ENCODE peak calls at places on chromosomes 6 and 20, in six cellular contexts. V is upper lobe of right lung, K is heart right ventricle, H is RWPE2, X is left ventricle myocardium inferior, O is psoas muscle. Z is an unnamed sample.
A peak's percentile ranks its signal among the peaks of the same experiment; 100 is the strongest.

GRCh38 chr6:148502773-148503135 is 160.1 kb downstream of the SASH1 start:
- DNase-seq in K (no peak), H (no peak), X (no peak), V (no peak), O (no peak), Z (no peak)

GRCh38 chr20:46784450-46785127 is 75.1 kb downstream of the SLC2A10 start:
- DNase-seq in K (no peak), O (no peak), H (no peak), X (no peak), V (no peak), Z (no peak)

GRCh38 chr6:108798672-108799355 is 49.4 kb upstream of the ARMC2 start:
- DNase-seq in V (no peak), K (peak; percentile 49), X (peak; percentile 35), O (no peak), H (no peak), Z (peak; percentile 29)

GRCh38 chr20:32858189-32858588 is 534 bp upstream of the EFCAB8 start:
- DNase-seq in H (no peak), V (no peak), O (no peak), X (no peak), K (no peak), Z (no peak)

GRCh38 chr6:99588618-99589289 is 17.9 kb upstream of the PRDM13 start:
- DNase-seq in H (peak; percentile 62), V (peak; percentile 89), K (peak; percentile 57), X (peak; percentile 50), O (peak; percentile 85), Z (peak; percentile 84)

GRCh38 chr20:50670126-50670862 is 21.0 kb downstream of the RIPOR3 start:
- DNase-seq in X (no peak), K (no peak), V (no peak), O (no peak), H (peak; percentile 90), Z (no peak)

GRCh38 chr6:82415820-82416219 is 52.2 kb downstream of the TPBG start:
- DNase-seq in O (no peak), H (no peak), V (no peak), X (no peak), K (no peak), Z (no peak)

GRCh38 chr6:157761331-157761921 is 61.6 kb upstream of the SNX9 start:
- DNase-seq in V (no peak), O (no peak), H (no peak), K (no peak), X (no peak), Z (no peak)

GRCh38 chr20:5722927-5723326 is 27.3 kb upstream of the SHLD1 start:
- DNase-seq in K (no peak), H (no peak), X (no peak), O (no peak), V (no peak), Z (no peak)

GRCh38 chr20:41006936-41007871 is 21.4 kb upstream of the TOP1 start:
- DNase-seq in K (no peak), X (no peak), H (no peak), O (no peak), V (no peak), Z (no peak)

GRCh38 chr6:34157851-34158250 is 12.0 kb upstream of the GRM4 start:
- DNase-seq in X (no peak), H (peak; percentile 18), V (peak; percentile 52), O (no peak), K (no peak), Z (no peak)

GRCh38 chr6:72422126-72422680 is 199.7 kb upstream of the KCNQ5 start:
- DNase-seq in O (no peak), K (no peak), V (no peak), H (no peak), X (no peak), Z (no peak)

GRCh38 chr6:54617730-54618129 is 228.8 kb upstream of the FAM83B start:
- DNase-seq in X (no peak), K (no peak), O (no peak), V (no peak), H (no peak), Z (no peak)

DNA sequence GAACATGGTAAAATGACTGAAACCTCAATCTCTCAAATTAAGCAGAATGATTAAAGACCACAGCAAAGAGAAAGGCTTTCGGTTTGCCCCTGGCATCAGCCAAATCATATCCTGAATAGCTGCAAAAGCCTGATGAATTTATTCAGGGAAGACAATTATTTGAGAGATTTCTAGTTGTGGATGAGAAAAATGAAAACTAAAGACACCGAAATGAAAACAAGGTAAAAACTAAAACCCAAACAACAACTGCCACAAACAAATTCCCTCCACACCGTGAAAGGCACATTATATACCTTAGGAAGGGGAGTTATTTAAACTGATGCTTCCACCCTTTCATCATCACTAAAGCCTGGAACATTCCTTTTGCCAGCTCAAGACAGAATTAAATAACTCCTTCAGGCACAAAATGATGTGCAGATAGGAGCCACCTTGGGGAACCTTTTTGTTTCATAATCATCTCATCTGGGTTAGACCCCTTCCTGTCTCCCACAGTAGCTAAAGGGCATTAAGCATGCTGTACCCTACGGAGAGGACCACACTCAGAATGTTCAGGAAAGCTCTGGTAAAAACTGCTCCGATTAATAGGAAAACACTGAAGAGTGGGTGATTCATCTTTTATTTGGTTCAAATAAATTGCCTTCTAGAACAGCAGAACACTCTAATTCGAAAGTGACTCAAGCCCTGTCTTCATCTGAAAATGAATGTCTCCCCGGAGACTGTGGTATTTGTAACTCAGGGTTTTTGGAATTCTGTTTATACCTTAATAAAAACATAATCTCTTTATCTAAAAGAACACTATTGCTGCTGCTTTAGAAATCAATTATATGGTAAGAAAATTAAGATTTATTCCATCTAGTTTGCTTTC is 9.1 kb upstream of the ANKRD60 start:
- DNase-seq in K (no peak), X (no peak), H (no peak), O (no peak), V (no peak), Z (no peak)
- TF ChIP-seq CTCF in K (no peak), X (no peak), H (peak; percentile 99), O (no peak), V (no peak), Z (no peak)

GRCh38 chr6:117502580-117502979 is 20.1 kb downstream of the DCBLD1 start:
- DNase-seq in O (no peak), K (no peak), V (no peak), H (no peak), X (no peak), Z (no peak)

GRCh38 chr6:117498159-117498558 is 15.7 kb downstream of the DCBLD1 start:
- DNase-seq in V (no peak), H (no peak), K (no peak), X (no peak), O (no peak), Z (no peak)

GRCh38 chr6:117503211-117503610 is 20.7 kb downstream of the DCBLD1 start:
- DNase-seq in K (no peak), X (no peak), H (no peak), V (no peak), O (no peak), Z (no peak)

GRCh38 chr6:117504478-117505144 is 22.1 kb downstream of the DCBLD1 start:
- DNase-seq in K (no peak), O (no peak), H (no peak), X (no peak), V (no peak), Z (no peak)

DNA sequence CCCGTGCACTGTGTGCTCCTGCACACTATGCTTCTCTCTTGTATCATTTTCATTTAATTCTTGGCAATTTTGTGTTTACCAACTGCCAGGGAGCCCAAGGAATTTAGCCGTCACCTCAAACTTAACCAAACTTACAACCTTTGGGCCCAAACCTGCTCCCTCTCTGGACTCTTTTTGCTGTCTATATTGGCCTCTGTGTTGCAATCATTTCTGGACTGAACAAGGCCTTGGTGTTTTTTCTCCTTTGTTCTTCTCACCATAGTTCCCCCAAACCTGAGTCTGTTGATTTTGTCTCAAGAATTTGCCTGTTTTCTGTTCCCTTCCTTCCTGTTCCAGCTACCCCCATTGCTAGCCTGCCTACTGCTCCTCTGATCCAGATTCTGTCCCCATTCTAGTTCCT is 19.2 kb downstream of the DCBLD1 start:
- DNase-seq in V (no peak), X (no peak), H (no peak), K (no peak), O (no peak), Z (no peak)
- H3K27ac ChIP-seq in V (no peak overlapping the region), X (no peak overlapping the region), H (peak overlapping the region; percentile 95), K (no peak overlapping the region), O (no peak overlapping the region), Z (no peak overlapping the region)

DNA sequence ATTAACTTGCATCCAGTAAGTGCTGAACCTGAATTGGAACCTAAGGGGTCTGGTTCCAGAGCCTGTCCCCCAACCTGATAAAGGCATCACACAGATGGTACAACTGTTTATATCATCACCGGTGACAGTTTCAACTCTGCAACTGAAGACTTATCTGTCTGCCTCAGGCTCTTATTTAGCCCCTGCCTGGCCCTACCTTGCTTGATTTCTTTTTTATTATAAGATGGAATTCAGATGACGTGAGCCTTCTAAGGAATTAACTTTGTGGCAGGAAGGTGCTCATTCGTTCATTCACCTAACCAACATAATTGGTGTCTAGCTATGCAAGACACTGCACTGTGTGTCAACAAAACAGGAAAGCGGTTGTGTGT is 175.0 kb downstream of the BCAS1 start:
- DNase-seq in O (no peak), X (no peak), K (no peak), V (no peak), H (no peak), Z (no peak)
- H3K4me1 ChIP-seq in O (peaks cover 14% of the 10 kb centered on the region), X (peaks cover 20% of the 10 kb centered on the region), K (peaks cover 20% of the 10 kb centered on the region), V (peaks cover 15% of the 10 kb centered on the region), H (peaks cover 34% of the 10 kb centered on the region), Z (no peaks in the 10 kb centered on the region)

DNA sequence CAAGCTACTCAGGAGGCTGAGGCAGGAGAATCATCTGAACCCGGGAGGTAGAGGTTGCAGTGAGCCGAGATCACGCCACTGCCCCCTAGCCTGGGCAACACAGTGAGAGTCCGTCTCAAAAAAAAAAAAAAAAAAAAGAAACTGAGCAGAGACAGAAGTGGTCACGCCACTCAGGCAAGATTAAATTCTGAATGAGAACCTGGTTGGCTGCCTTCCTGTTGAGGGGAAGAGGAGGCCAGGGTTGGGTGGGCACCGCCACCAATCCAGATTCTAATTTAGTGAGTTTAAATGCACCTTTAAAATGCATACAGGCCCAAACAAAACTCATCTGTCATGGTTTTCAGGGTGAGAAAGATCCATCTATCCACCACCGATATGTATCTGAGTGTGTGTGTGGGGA is 23.7 kb upstream of the CCDC167 start:
- DNase-seq in V (no peak), O (no peak), H (no peak), X (no peak), K (no peak), Z (no peak)
- TF ChIP-seq CTCF in V (no peak), O (no peak), H (no peak), X (no peak), K (no peak), Z (no peak)

GRCh38 chr20:4555188-4555893 is 166.4 kb upstream of the PRND start:
- DNase-seq in V (no peak), H (no peak), O (no peak), K (no peak), X (no peak), Z (no peak)
- H3K27ac ChIP-seq in V (no peak overlapping the region), H (peak overlapping the region; percentile 97), O (no peak overlapping the region), K (no peak overlapping the region), X (no peak overlapping the region), Z (no peak overlapping the region)

GRCh38 chr6:11194399-11195274 is 37.8 kb downstream of the NEDD9 start:
- DNase-seq in O (no peak), K (no peak), H (no peak), X (no peak), V (no peak), Z (no peak)
- H3K4me1 ChIP-seq in O (no peaks in the 10 kb centered on the region), K (peaks cover 55% of the 10 kb centered on the region), H (no peaks in the 10 kb centered on the region), X (peaks cover 59% of the 10 kb centered on the region), V (peaks cover 55% of the 10 kb centered on the region), Z (no peaks in the 10 kb centered on the region)

Z was measured in adrenal gland.